ENCODE peak calls at places on chromosomes 13 and 19, in nine cellular contexts. I is HL-60; C is upper lobe of right lung; B is neural crest cell; A is EH; N is GM23248; S is T-helper 17 cell; H is stimulated activated CD4-positive, alpha-beta T cell treated with anti-CD3 and anti-CD28 coated beads, Interleukin-1b, Interleukin-23, amount 100 ng/mL, for 4 hours; P is naive thymus-derived CD8-positive, alpha-beta T cell. L is an unnamed sample.
A peak's percentile ranks its signal among the peaks of the same experiment; 100 is the strongest.

GRCh38 chr19:35013047-35013819 is 13.1 kb downstream of the GRAMD1A start:
- DNase-seq in I (no peak), C (peak; percentile 89), B (peak; percentile 85), A (peak; percentile 51), N (peak; percentile 65), S (peak; percentile 70), H (peak; percentile 76), P (peak; percentile 87), L (peak; percentile 93)

GRCh38 chr13:45623516-45624090 is 8.1 kb upstream of the ERICH6B start:
- DNase-seq in I (no peak), C (no peak), B (no peak), A (peak; percentile 26), N (peak; percentile 51), S (no peak), H (no peak), P (peak; percentile 8), L (no peak)

GRCh38 chr13:29935309-29935981 is 85.0 kb upstream of the UBL3 start:
- DNase-seq in I (peak; percentile 11), C (no peak), B (no peak), A (no peak), N (no peak), S (peak; percentile 33), H (peak; percentile 39), P (peak; percentile 80), L (no peak)

GRCh38 chr13:31968473-31968872 is 63.1 kb upstream of the FRY start:
- DNase-seq in I (peak; percentile 63), C (no peak), B (no peak), A (peak; percentile 26), N (no peak), S (no peak), H (no peak), P (no peak), L (no peak)

GRCh38 chr19:29694669-29695627 is 20.1 kb downstream of the C19orf12 start:
- DNase-seq in I (peak; percentile 59), C (peak; percentile 89), B (peak; percentile 84), A (peak; percentile 75), N (peak; percentile 86), S (peak; percentile 75), H (peak; percentile 74), P (peak; percentile 84), L (peak; percentile 57)

GRCh38 chr13:57630661-57631606 is 610 bp upstream of the PCDH17 start:
- DNase-seq in I (no peak), C (peak; percentile 41), B (peak; percentile 25), A (no peak), N (peak; percentile 23), S (no peak), H (no peak), P (no peak), L (no peak)

GRCh38 chr13:84686458-84686857 is 804.2 kb upstream of the SLITRK1 start:
- DNase-seq in I (no peak), C (no peak), B (no peak), A (no peak), N (no peak), S (no peak), H (no peak), P (no peak), L (no peak)

GRCh38 chr13:93775507-93776108 is 549.0 kb downstream of the GPC6 start:
- DNase-seq in I (no peak), C (no peak), B (no peak), A (peak; percentile 85), N (peak; percentile 76), S (no peak), H (no peak), P (no peak), L (no peak)

GRCh38 chr19:39864118-39864517 is 17.9 kb upstream of the FBL start:
- DNase-seq in I (no peak), C (no peak), B (no peak), A (no peak), N (no peak), S (no peak), H (no peak), P (no peak), L (no peak)

GRCh38 chr19:49042177-49042576 is 1.5 kb upstream of the CGB5 start:
- DNase-seq in I (no peak), C (no peak), B (no peak), A (peak; percentile 48), N (peak; percentile 33), S (no peak), H (no peak), P (no peak), L (no peak)

GRCh38 chr19:5154129-5154798 is 185.4 kb downstream of the KDM4B start:
- DNase-seq in I (no peak), C (peak; percentile 66), B (peak; percentile 57), A (peak; percentile 35), N (peak; percentile 23), S (no peak), H (peak; percentile 37), P (no peak), L (peak; percentile 37)

GRCh38 chr19:51440846-51441409 is 17.3 kb downstream of the SIGLEC8 start:
- DNase-seq in I (no peak), C (peak; percentile 62), B (no peak), A (no peak), N (peak; percentile 35), S (no peak), H (peak; percentile 45), P (no peak), L (no peak)